ENCODE peak calls at places on chromosomes 11 and 22, in seven cellular contexts. H, J, L, S, I, A and O are unnamed samples.

GRCh38 chr11:130872961-130873360 is 43.3 kb downstream of the SNX19 start:
- DNase-seq in H (no peak), J (no peak), L (no peak), S (no peak), I (peak), A (peak), O (no peak)

GRCh38 chr22:38655532-38656255 is 498 bp downstream of the FAM227A start:
- DNase-seq in H (peak), J (no peak), L (no peak), S (no peak), I (peak), A (peak), O (no peak)

GRCh38 chr11:19060629-19061028 is at the start of gene MRGPRX2:
- DNase-seq in H (no peak), J (no peak), L (no peak), S (no peak), I (no peak), A (no peak), O (no peak)

GRCh38 chr11:57426754-57427691 is at the start of gene SLC43A3:
- DNase-seq in H (peak), J (peak), L (peak), S (peak), I (peak), A (peak), O (no peak)

GRCh38 chr22:39522567-39523300 is 2.4 kb downstream of the ATF4 start:
- DNase-seq in H (no peak), J (no peak), L (no peak), S (peak), I (no peak), A (peak), O (no peak)

GRCh38 chr11:95058622-95059021 is 8.1 kb upstream of the SRSF8 start:
- DNase-seq in H (no peak), J (no peak), L (no peak), S (no peak), I (no peak), A (no peak), O (no peak)

GRCh38 chr22:47199949-47200272 is 437.5 kb downstream of the TBC1D22A start:
- DNase-seq in H (no peak), J (no peak), L (no peak), S (no peak), I (no peak), A (no peak), O (no peak)

GRCh38 chr11:62129610-62130497 is 6.0 kb downstream of the INCENP start:
- DNase-seq in H (no peak), J (no peak), L (no peak), S (no peak), I (no peak), A (no peak), O (no peak)

GRCh38 chr11:44658451-44658850 is 68.3 kb upstream of the TSPAN18 start:
- DNase-seq in H (no peak), J (no peak), L (no peak), S (no peak), I (no peak), A (peak), O (no peak)